ENCODE peak calls at places on chromosomes 7 and 10, in seven cellular contexts. K is upper lobe of left lung, Q is bronchial epithelial cell, E is DND-41, N is dorsolateral prefrontal cortex, A is thoracic aorta, P is heart right ventricle. W is an unnamed sample.

GRCh38 chr7:47498229-47499056 is 83.5 kb downstream of the TNS3 start:
- DNase-seq in K (no peak), Q (peak), E (no peak), N (no peak), A (no peak), P (no peak), W (no peak)

GRCh38 chr10:28991326-28991725 is 297.5 kb upstream of the LYZL1 start:
- DNase-seq in K (no peak), Q (peak), E (no peak), N (no peak), A (peak), P (no peak), W (no peak)

GRCh38 chr7:55965805-55966421 is 1.5 kb downstream of the NIPSNAP2 start:
- DNase-seq in K (no peak), Q (peak), E (no peak), N (no peak), A (no peak), P (peak), W (no peak)

GRCh38 chr10:22997102-22997501 is 69.2 kb downstream of the ARMC3 start:
- DNase-seq in K (no peak), Q (peak), E (no peak), N (no peak), A (no peak), P (no peak), W (no peak)

GRCh38 chr7:136071106-136071505 is 93.9 kb upstream of the MTPN start:
- DNase-seq in K (no peak), Q (no peak), E (no peak), N (no peak), A (no peak), P (no peak), W (no peak)

GRCh38 chr7:65892832-65893231 is 20.0 kb downstream of the VKORC1L1 start:
- DNase-seq in K (no peak), Q (no peak), E (no peak), N (no peak), A (no peak), P (no peak), W (no peak)

GRCh38 chr10:118246340-118247247 is 95.5 kb downstream of the FAM204A start:
- DNase-seq in K (no peak), Q (peak), E (no peak), N (no peak), A (no peak), P (no peak), W (no peak)

GRCh38 chr10:35040761-35041501 is 49.2 kb downstream of the CUL2 start:
- DNase-seq in K (no peak), Q (peak), E (no peak), N (no peak), A (no peak), P (no peak), W (no peak)

GRCh38 chr7:33107136-33108066 is 1.8 kb downstream of the RP9 start:
- DNase-seq in K (no peak), Q (peak), E (peak), N (no peak), A (no peak), P (no peak), W (peak)

GRCh38 chr7:44852590-44852989 is 4.7 kb upstream of the H2AZ2 start:
- DNase-seq in K (no peak), Q (no peak), E (no peak), N (no peak), A (no peak), P (no peak), W (no peak)

GRCh38 chr7:28354601-28355062 is 57.7 kb upstream of the CREB5 start:
- DNase-seq in K (no peak), Q (peak), E (no peak), N (no peak), A (no peak), P (no peak), W (no peak)

GRCh38 chr7:156160811-156161210 is 348.5 kb upstream of the SHH start:
- DNase-seq in K (no peak), Q (no peak), E (no peak), N (no peak), A (no peak), P (no peak), W (no peak)

DNA sequence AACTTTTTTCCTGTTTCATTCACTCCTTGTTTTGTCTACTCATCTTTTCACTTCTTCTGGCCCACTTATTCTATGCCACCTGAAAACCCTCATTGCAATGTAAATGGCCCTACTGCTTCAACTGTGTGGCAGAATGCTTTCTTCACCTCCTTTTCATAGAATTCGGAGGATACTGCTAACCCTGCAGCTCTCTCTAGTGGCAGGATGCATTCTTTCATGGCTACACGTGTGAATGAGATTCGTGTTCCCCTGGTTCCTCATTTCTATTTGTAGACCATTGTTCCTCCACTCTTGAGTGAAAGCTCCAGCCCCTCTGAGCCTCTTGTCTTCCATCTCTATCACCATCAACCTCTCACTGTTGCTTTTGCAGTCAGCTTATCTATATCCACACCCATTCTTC is 20.9 kb upstream of the CYP26C1 start:
- DNase-seq in K (no peak), Q (peak), E (no peak), N (no peak), A (no peak), P (no peak), W (peak)
- TF ChIP-seq CTCF in K (no peak), Q (peak), E (peak), N (no peak), A (peak), P (peak), W (peak)

DNA sequence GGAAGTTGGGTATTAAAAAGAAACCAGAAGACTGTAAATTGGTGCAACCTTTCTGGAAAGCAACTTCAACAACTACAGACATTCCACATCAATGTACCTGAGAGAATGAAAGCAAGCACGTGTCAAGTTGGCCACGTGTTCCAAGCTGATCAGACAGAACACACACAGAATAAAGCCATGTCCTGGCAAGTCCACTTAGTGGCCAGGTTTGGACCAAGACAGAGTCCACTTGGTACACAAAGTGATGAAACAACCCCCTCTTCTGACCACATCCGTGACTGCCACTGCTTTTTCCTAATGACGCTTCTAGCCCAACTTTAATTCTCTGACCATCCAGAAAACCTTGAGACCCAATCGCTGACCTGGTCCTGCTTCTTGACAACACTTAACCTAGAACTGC is 109.4 kb downstream of the ABLIM1 start:
- DNase-seq in K (no peak), Q (peak), E (no peak), N (no peak), A (no peak), P (no peak), W (no peak)
- TF ChIP-seq CTCF in K (peak), Q (peak), E (peak), N (peak), A (peak), P (peak), W (peak)

GRCh38 chr10:58260334-58260733 is 7.4 kb downstream of the IPMK start:
- DNase-seq in K (no peak), Q (no peak), E (no peak), N (no peak), A (no peak), P (no peak), W (no peak)

GRCh38 chr10:58253184-58253583 is 14.5 kb downstream of the IPMK start:
- DNase-seq in K (no peak), Q (no peak), E (no peak), N (no peak), A (no peak), P (no peak), W (no peak)

GRCh38 chr10:58264780-58265179 is 2.9 kb downstream of the IPMK start:
- DNase-seq in K (no peak), Q (no peak), E (no peak), N (no peak), A (no peak), P (no peak), W (no peak)

GRCh38 chr10:58254644-58255043 is 13.1 kb downstream of the IPMK start:
- DNase-seq in K (no peak), Q (no peak), E (no peak), N (no peak), A (no peak), P (no peak), W (no peak)

GRCh38 chr10:58258977-58259692 is 8.6 kb downstream of the IPMK start:
- DNase-seq in K (no peak), Q (no peak), E (no peak), N (no peak), A (no peak), P (no peak), W (no peak)
- TF ChIP-seq CTCF in K (no peak), Q (peak), E (no peak), N (no peak), A (no peak), P (no peak), W (no peak)

GRCh38 chr10:17801507-17801906 is 7.6 kb upstream of the MRC1 start:
- DNase-seq in K (no peak), Q (no peak), E (no peak), N (no peak), A (no peak), P (no peak), W (no peak)
- TF ChIP-seq CTCF in K (no peak), Q (no peak), E (peak), N (no peak), A (no peak), P (no peak), W (no peak)

W was measured in GM13976.